ENCODE peak calls at places on chromosomes 5 and 9, in eight cellular contexts. N is GM23338; S is CD4-positive, alpha-beta T cell; K is upper lobe of right lung; R is left lung; D is brain microvascular endothelial cell; F is cardiac muscle cell; C is mesendoderm. J is an unnamed sample.

GRCh38 chr5:142386151-142387021 is 61.6 kb upstream of the SPRY4 start:
- DNase-seq in N (peak), S (no peak), K (peak), R (no peak), D (no peak), F (no peak), C (no peak), J (no peak)

GRCh38 chr5:157464518-157465171 is 4.6 kb downstream of the NIPAL4 start:
- DNase-seq in N (peak), S (peak), K (no peak), R (no peak), D (peak), F (no peak), C (peak), J (peak)

GRCh38 chr9:114820776-114821501 is 15.1 kb upstream of the TNFSF15 start:
- DNase-seq in N (no peak), S (no peak), K (no peak), R (no peak), D (no peak), F (no peak), C (no peak), J (no peak)

GRCh38 chr5:147403659-147404640 is 105.9 kb downstream of the DPYSL3 start:
- DNase-seq in N (no peak), S (no peak), K (no peak), R (peak), D (peak), F (peak), C (no peak), J (no peak)

GRCh38 chr5:135829681-135830383 is 4.6 kb upstream of the SLC25A48 start:
- DNase-seq in N (peak), S (no peak), K (peak), R (peak), D (peak), F (peak), C (peak), J (no peak)

GRCh38 chr9:110979636-110980035 is 58.6 kb downstream of the LPAR1 start:
- DNase-seq in N (no peak), S (no peak), K (no peak), R (no peak), D (no peak), F (no peak), C (peak), J (no peak)

GRCh38 chr5:65861830-65862241 is 64.5 kb upstream of the ERBIN start:
- DNase-seq in N (no peak), S (no peak), K (no peak), R (no peak), D (peak), F (no peak), C (peak), J (no peak)

GRCh38 chr5:54671111-54671531 is 153.6 kb downstream of the SNX18 start:
- DNase-seq in N (no peak), S (no peak), K (no peak), R (no peak), D (no peak), F (no peak), C (no peak), J (no peak)

GRCh38 chr9:128636556-128637530 is 19.8 kb downstream of the DYNC2I2 start:
- DNase-seq in N (no peak), S (no peak), K (no peak), R (peak), D (no peak), F (no peak), C (no peak), J (no peak)

GRCh38 chr9:4985376-4986266 is 549 bp downstream of the JAK2 start:
- DNase-seq in N (peak), S (no peak), K (peak), R (peak), D (peak), F (peak), C (peak), J (peak)

GRCh38 chr9:69168709-69169217 is 5.3 kb upstream of the TJP2 start:
- DNase-seq in N (peak), S (peak), K (no peak), R (no peak), D (no peak), F (no peak), C (peak), J (no peak)

GRCh38 chr9:26746357-26747072 is 146.1 kb downstream of the CAAP1 start:
- DNase-seq in N (peak), S (no peak), K (no peak), R (no peak), D (peak), F (no peak), C (peak), J (no peak)

GRCh38 chr9:129880654-129881546 is 45.6 kb downstream of the USP20 start:
- DNase-seq in N (peak), S (no peak), K (no peak), R (no peak), D (peak), F (no peak), C (no peak), J (peak)

GRCh38 chr5:149049371-149049781 is 13.5 kb downstream of the SH3TC2 start:
- DNase-seq in N (no peak), S (no peak), K (no peak), R (no peak), D (no peak), F (no peak), C (no peak), J (no peak)

GRCh38 chr5:76606665-76607064 is 16.5 kb downstream of the F2RL2 start:
- DNase-seq in N (no peak), S (no peak), K (no peak), R (no peak), D (no peak), F (no peak), C (no peak), J (no peak)

GRCh38 chr5:150402226-150402773 is 10.4 kb downstream of the CD74 start:
- DNase-seq in N (no peak), S (no peak), K (no peak), R (no peak), D (no peak), F (no peak), C (no peak), J (no peak)
- H3K27ac ChIP-seq in N (no peak), S (no peak), K (no peak), R (no peak), D (no peak), F (peak), C (no peak), J (no peak)

GRCh38 chr9:98365724-98366123 is 110.3 kb upstream of the TBC1D2 start:
- DNase-seq in N (no peak), S (no peak), K (no peak), R (no peak), D (no peak), F (no peak), C (no peak), J (no peak)
- H3K27ac ChIP-seq in N (no peak), S (no peak), K (no peak), R (no peak), D (no peak), F (no peak), C (no peak), J (no peak)

DNA sequence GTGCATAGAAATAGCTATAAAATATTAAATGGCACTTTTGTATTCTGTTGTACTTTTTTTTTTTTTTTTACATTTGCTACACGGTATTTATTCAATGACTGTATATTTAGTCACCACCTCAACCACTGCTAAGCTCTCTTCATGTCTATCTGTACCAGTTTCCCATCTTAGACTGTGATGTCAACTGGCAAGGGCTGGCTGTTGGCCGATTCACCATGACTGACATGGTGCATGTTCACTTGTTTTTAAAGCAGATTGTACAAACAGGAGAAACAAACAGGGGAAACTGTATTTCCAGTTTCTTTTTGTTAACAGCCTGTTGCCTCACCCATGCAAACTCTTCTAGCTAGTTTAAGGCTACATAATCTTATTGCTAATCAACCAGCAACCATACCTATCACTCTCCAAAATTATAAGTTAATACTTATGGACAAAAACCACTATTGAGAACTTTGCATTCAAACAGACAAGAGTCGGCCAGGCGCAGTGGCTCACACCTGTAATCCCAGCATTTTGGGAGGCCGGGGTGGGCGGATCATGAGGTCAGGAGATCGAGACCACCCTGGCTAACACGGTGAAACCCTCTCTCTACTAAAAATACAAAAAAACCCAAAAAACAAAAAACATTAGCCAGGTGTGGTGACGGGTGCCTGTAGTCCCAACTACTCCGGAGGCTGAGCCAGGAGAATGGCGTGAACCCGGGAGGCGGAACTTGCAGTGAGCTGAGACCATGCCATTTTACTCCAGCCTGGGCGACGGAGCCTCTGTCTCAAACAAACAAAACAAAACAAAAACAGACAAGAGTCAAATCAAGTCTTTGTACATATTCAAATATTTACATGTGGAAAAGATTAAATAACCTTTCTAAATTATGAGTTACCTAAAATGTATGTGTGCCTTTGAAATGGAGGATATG is 13.2 kb downstream of the ZFAND5 start:
- DNase-seq in N (no peak), S (no peak), K (no peak), R (no peak), D (peak), F (no peak), C (no peak), J (no peak)
- H3K27ac ChIP-seq in N (peak), S (no peak), K (no peak), R (no peak), D (peak), F (no peak), C (no peak), J (no peak)

GRCh38 chr9:98161851-98162250 is 30.6 kb downstream of the CORO2A start:
- DNase-seq in N (no peak), S (peak), K (no peak), R (no peak), D (no peak), F (no peak), C (no peak), J (no peak)

GRCh38 chr9:98157372-98157771 is 35.1 kb downstream of the CORO2A start:
- DNase-seq in N (no peak), S (no peak), K (peak), R (no peak), D (no peak), F (no peak), C (no peak), J (no peak)

GRCh38 chr9:98158071-98158791 is 34.2 kb downstream of the CORO2A start:
- DNase-seq in N (no peak), S (no peak), K (peak), R (no peak), D (no peak), F (no peak), C (no peak), J (no peak)

GRCh38 chr9:98159301-98159700 is 33.1 kb downstream of the CORO2A start:
- DNase-seq in N (no peak), S (no peak), K (peak), R (no peak), D (no peak), F (no peak), C (no peak), J (no peak)

DNA sequence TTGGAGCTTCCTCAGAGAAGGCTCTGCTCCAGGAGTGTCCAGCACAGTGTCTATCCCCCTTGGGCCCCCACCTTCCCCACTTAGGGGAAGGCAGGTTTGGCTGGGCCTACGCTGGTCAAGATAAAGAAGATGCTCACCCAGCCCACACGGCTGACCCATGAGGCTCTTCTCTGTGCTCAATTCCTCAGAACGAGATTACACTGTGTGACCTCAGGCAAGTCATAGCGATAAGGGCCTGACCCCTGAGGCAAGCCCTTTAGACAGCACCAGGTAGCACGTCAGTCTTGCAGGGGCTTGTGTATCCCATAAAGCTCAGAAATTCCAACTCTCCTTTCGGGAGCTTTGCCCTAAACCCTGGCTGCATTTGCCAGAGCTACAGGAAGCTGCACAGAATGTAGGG is 32.6 kb downstream of the CORO2A start:
- DNase-seq in N (no peak), S (no peak), K (peak), R (no peak), D (no peak), F (no peak), C (no peak), J (no peak)
- H3K27ac ChIP-seq in N (no peak), S (no peak), K (no peak), R (no peak), D (no peak), F (no peak), C (no peak), J (no peak)